ENCODE peak calls at places on chromosome 15, in seven cellular contexts. T, P, V, R, L, M and K are unnamed samples.

GRCh38 chr15:29410342-29410741 is 140.7 kb upstream of the NSMCE3 start:
- DNase-seq in T (no peak), P (no peak), V (no peak), R (no peak), L (no peak), M (no peak), K (no peak)

GRCh38 chr15:65416845-65417416 is 5.8 kb downstream of the IGDCC4 start:
- DNase-seq in T (no peak), P (no peak), V (no peak), R (no peak), L (peak), M (no peak), K (no peak)

GRCh38 chr15:100891316-100892012 is 11.8 kb downstream of the ALDH1A3 start:
- DNase-seq in T (no peak), P (no peak), V (no peak), R (no peak), L (no peak), M (no peak), K (no peak)

GRCh38 chr15:68106656-68107055 is 52.5 kb downstream of the PIAS1 start:
- DNase-seq in T (no peak), P (no peak), V (no peak), R (peak), L (no peak), M (no peak), K (no peak)

GRCh38 chr15:25903024-25903581 is 40.0 kb upstream of the ATP10A start:
- DNase-seq in T (no peak), P (no peak), V (no peak), R (no peak), L (no peak), M (no peak), K (no peak)

GRCh38 chr15:101135532-101136166 is 116.2 kb downstream of the CHSY1 start:
- DNase-seq in T (no peak), P (no peak), V (no peak), R (no peak), L (no peak), M (peak), K (no peak)

GRCh38 chr15:101579766-101580165 is 72.4 kb downstream of the TM2D3 start:
- DNase-seq in T (no peak), P (no peak), V (no peak), R (no peak), L (no peak), M (no peak), K (no peak)

GRCh38 chr15:25183581-25184330 is 229.0 kb downstream of the SNRPN start:
- DNase-seq in T (no peak), P (no peak), V (no peak), R (no peak), L (no peak), M (no peak), K (no peak)

GRCh38 chr15:62060116-62060895 is at the start of gene VPS13C:
- DNase-seq in T (peak), P (peak), V (peak), R (peak), L (peak), M (peak), K (peak)

GRCh38 chr15:100083572-100083971 is 258.2 kb downstream of the ADAMTS17 start:
- DNase-seq in T (no peak), P (no peak), V (no peak), R (no peak), L (no peak), M (no peak), K (no peak)

GRCh38 chr15:36817776-36818175 is 238.3 kb downstream of the CDIN1 start:
- DNase-seq in T (no peak), P (no peak), V (no peak), R (no peak), L (no peak), M (no peak), K (no peak)

DNA sequence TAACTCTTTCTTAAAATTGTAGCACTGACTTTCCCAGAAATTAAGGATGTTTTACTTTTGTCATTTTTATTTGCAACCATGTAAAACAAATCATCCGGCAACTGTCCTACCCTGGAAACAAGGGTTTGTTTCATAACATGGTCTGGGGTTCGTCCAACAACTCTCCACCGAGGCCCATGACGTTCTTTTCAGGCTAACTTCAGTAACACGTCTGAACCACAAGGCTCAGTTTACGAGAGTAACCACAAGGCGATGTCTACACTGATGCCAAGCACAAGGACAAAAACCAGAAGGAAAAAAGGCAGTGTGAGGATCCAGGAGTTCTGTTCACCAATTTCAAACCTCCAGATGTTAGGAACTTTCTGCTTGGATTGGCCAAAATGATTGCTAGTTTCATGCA is 546.1 kb downstream of the NTRK3 start:
- DNase-seq in T (no peak), P (no peak), V (no peak), R (no peak), L (no peak), M (no peak), K (no peak)
- TF ChIP-seq POLR2AphosphoS5 in T (no peak), P (no peak), V (no peak), R (no peak), L (no peak), M (no peak), K (no peak)

GRCh38 chr15:80780416-80781221 is 1.4 kb downstream of the CEMIP start:
- DNase-seq in T (peak), P (peak), V (no peak), R (peak), L (peak), M (no peak), K (no peak)
- TF ChIP-seq TAF1 in T (no peak), P (no peak), V (no peak), R (peak), L (no peak), M (no peak), K (no peak)

DNA sequence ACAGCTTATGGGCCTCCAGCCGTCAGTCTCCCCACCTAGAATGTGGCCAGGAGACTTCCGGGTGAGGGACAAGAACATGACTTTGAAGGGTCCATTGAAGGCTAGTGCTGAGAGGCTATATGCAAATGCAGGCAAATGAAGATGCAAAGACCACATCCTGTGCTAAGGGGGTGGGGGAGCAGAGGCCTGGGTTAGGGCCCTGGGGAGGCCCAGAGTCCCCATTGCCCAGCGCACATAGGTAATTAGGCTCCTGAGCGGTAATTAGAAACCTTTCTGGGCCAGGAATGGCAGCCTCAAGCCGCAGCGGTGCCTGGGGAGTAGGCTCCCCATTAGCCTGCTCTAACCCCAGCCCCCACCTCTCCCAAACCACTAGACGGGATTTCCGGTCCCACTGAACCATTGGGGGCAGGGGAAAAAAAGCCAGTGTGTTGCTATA is 6.9 kb downstream of the CSK start:
- DNase-seq in T (no peak), P (no peak), V (peak), R (no peak), L (no peak), M (peak), K (no peak)
- TF ChIP-seq POLR2AphosphoS5 in T (no peak), P (no peak), V (peak), R (no peak), L (peak), M (peak), K (peak)

GRCh38 chr15:39302936-39303335 is 277.9 kb upstream of the THBS1 start:
- DNase-seq in T (no peak), P (no peak), V (no peak), R (no peak), L (no peak), M (no peak), K (no peak)

GRCh38 chr15:39304931-39305728 is 275.7 kb upstream of the THBS1 start:
- DNase-seq in T (no peak), P (no peak), V (no peak), R (no peak), L (no peak), M (no peak), K (no peak)

GRCh38 chr15:39300451-39301153 is 280.3 kb upstream of the THBS1 start:
- DNase-seq in T (no peak), P (no peak), V (no peak), R (no peak), L (no peak), M (no peak), K (no peak)

GRCh38 chr15:39301589-39301999 is 279.3 kb upstream of the THBS1 start:
- DNase-seq in T (no peak), P (no peak), V (no peak), R (no peak), L (no peak), M (no peak), K (no peak)

DNA sequence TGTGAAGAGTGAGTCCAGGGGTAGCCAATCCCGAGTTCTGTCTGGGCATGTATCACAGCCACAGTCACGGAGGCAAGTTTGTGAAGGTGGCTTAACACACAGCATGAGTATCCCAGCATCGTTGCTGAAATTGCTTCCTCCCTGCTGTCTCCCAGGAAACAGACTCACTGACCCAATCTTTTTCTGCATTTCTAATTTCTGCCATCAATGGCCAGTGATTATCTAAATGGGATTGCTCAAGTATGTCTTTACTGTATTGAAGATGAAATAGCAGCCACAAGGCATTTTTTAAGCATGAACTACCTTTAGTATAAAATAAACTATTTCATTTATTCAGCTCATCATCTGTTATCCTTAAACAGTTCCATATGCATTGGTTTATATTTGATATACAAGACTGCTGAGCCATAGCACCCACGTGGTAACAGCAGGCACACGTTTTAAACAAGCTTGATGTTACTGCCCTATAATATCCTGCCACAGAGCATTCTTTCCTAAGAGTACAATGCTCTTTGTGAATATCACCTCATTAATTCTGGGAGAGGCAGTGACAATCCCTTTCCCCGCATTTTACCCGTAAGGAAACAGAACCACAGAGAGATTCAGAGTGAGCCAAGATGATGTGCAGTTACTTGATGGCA is 276.6 kb upstream of the THBS1 start:
- DNase-seq in T (no peak), P (no peak), V (no peak), R (no peak), L (no peak), M (no peak), K (no peak)
- TF ChIP-seq TAF1 in T (no peak), P (no peak), V (no peak), R (no peak), L (no peak), M (no peak), K (no peak)